ENCODE peak calls at places on chromosomes 13 and 19, in five cellular contexts. H is upper lobe of right lung, X is fibroblast of villous mesenchyme, T is astrocyte of the spinal cord, B is SJCRH30. P is an unnamed sample.

GRCh38 chr19:6668696-6669095 is 1.3 kb downstream of the TNFSF14 start:
- DNase-seq in H (no peak), X (no peak), T (no peak), B (no peak), P (no peak)

GRCh38 chr13:73168993-73169401 is 110.2 kb downstream of the KLF5 start:
- DNase-seq in H (no peak), X (no peak), T (peak; percentile 16), B (no peak), P (peak; percentile 30)

GRCh38 chr13:88979465-88980180 is 1308.5 kb downstream of the SLITRK5 start:
- DNase-seq in H (no peak), X (no peak), T (no peak), B (no peak), P (no peak)

GRCh38 chr13:44263920-44264610 is 109.6 kb upstream of the SERP2 start:
- DNase-seq in H (no peak), X (peak; percentile 52), T (no peak), B (no peak), P (no peak)

GRCh38 chr13:42990991-42991891 is 800 bp downstream of the EPSTI1 start:
- DNase-seq in H (no peak), X (no peak), T (no peak), B (no peak), P (no peak)

GRCh38 chr19:10514211-10515145 is 2.8 kb downstream of the S1PR5 start:
- DNase-seq in H (no peak), X (no peak), T (no peak), B (no peak), P (no peak)

GRCh38 chr13:31967155-31967554 is 64.4 kb upstream of the FRY start:
- DNase-seq in H (no peak), X (no peak), T (no peak), B (no peak), P (no peak)

GRCh38 chr13:111167290-111167689 is 52.2 kb downstream of the ARHGEF7 start:
- DNase-seq in H (no peak), X (no peak), T (no peak), B (no peak), P (no peak)

GRCh38 chr13:30865131-30866009 is 40.7 kb upstream of the MEDAG start:
- DNase-seq in H (peak; percentile 80), X (peak; percentile 96), T (peak; percentile 96), B (peak; percentile 91), P (peak; percentile 96)

GRCh38 chr19:31340059-31341025 is 8.9 kb downstream of the TSHZ3 start:
- DNase-seq in H (no peak), X (peak; percentile 87), T (peak; percentile 78), B (no peak), P (peak; percentile 39)

GRCh38 chr19:38658462-38659306 is 11.2 kb downstream of the ACTN4 start:
- DNase-seq in H (no peak), X (peak; percentile 99), T (peak; percentile 100), B (peak; percentile 53), P (peak; percentile 99)

GRCh38 chr13:113148940-113149503 is 9.4 kb upstream of the PROZ start:
- DNase-seq in H (no peak), X (no peak), T (no peak), B (no peak), P (no peak)

GRCh38 chr19:57362419-57362818 is 932 bp upstream of the TRAPPC2B start:
- DNase-seq in H (no peak), X (no peak), T (no peak), B (no peak), P (no peak)

GRCh38 chr19:5046339-5047039 is 77.6 kb downstream of the KDM4B start:
- DNase-seq in H (peak; percentile 81), X (peak; percentile 59), T (peak; percentile 60), B (peak; percentile 28), P (peak; percentile 19)

GRCh38 chr19:3171894-3172679 is 6.5 kb upstream of the S1PR4 start:
- DNase-seq in H (no peak), X (no peak), T (no peak), B (no peak), P (no peak)

GRCh38 chr13:105474983-105475382 is 1060.5 kb downstream of the EFNB2 start:
- DNase-seq in H (no peak), X (no peak), T (peak; percentile 12), B (no peak), P (no peak)

GRCh38 chr19:29263305-29264080 is 50.5 kb upstream of the UQCRFS1 start:
- DNase-seq in H (no peak), X (peak; percentile 2), T (no peak), B (peak; percentile 45), P (peak; percentile 50)

GRCh38 chr13:73417012-73417615 is 358.3 kb downstream of the KLF5 start:
- DNase-seq in H (no peak), X (peak; percentile 14), T (no peak), B (peak; percentile 9), P (no peak)

GRCh38 chr19:44747739-44748425 is 626 bp upstream of the BCL3 start:
- DNase-seq in H (peak; percentile 89), X (peak; percentile 77), T (peak; percentile 71), B (peak; percentile 66), P (peak; percentile 79)

GRCh38 chr19:41265376-41266153 is 1.4 kb downstream of the HNRNPUL1 start:
- DNase-seq in H (no peak), X (peak; percentile 44), T (peak; percentile 28), B (peak; percentile 41), P (peak; percentile 63)

GRCh38 chr13:99985243-99985874 is 3.8 kb downstream of the ZIC2 start:
- DNase-seq in H (no peak), X (no peak), T (no peak), B (no peak), P (no peak)

GRCh38 chr13:31431722-31432137 is 232.0 kb downstream of the B3GLCT start:
- DNase-seq in H (no peak), X (peak; percentile 35), T (peak; percentile 26), B (peak; percentile 27), P (peak; percentile 77)

GRCh38 chr13:24147570-24147963 is 13.0 kb upstream of the SPATA13 start:
- DNase-seq in H (no peak), X (no peak), T (no peak), B (no peak), P (no peak)

GRCh38 chr13:24149306-24150032 is 11.1 kb upstream of the SPATA13 start:
- DNase-seq in H (no peak), X (no peak), T (no peak), B (peak; percentile 13), P (no peak)

GRCh38 chr13:24146961-24147569 is 13.5 kb upstream of the SPATA13 start:
- DNase-seq in H (no peak), X (no peak), T (no peak), B (no peak), P (no peak)

GRCh38 chr13:24150613-24151012 is 9.9 kb upstream of the SPATA13 start:
- DNase-seq in H (no peak), X (no peak), T (no peak), B (no peak), P (no peak)

DNA sequence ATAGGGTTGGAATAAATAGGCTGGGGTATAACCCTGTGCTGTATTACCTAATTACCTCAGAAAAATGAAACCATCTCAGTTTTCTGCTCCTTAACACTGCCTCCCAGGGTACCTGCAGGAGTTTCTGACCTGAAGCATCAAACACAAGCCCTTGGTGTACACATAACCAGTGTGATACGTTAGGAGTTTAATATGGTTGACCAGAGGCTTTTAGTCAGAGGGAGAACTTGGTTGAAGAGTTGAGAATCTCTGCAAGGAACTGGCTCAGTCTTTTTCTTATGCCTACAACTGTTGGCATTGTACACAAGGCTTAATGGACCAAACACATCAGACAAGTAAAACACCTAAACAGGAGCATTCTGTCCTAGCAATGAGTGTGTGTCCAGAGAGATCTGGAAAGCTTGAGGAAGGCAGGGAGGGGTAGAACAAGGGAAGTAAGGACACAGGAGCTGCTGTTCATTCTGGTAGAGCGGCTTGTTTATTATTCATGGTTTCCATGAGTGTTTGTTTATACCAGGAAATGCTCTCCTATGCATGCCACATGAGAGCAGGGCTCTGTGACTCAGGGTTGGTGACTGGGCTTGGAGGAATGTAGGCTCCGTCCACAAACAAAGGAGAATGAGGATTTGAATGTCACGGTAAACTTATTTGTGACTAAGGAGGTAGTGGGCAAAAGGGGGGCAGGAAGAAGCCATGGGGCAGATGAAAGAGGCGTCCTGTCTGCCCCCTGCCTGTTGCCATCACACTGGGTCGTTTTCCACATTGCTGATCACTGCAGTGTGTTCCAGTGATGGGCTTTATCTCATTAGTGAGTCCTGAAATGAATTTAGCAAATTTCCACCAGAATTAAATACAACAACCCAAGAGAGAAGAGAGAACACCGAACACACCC is 11.9 kb upstream of the SPATA13 start:
- DNase-seq in H (no peak), X (peak; percentile 94), T (peak; percentile 97), B (peak; percentile 86), P (peak; percentile 96)
- H3K4me3 ChIP-seq in H (no peak overlapping the region), X (no peak overlapping the region), T (no peak overlapping the region), B (no peak overlapping the region), P (peak overlapping the region; percentile 48)

DNA sequence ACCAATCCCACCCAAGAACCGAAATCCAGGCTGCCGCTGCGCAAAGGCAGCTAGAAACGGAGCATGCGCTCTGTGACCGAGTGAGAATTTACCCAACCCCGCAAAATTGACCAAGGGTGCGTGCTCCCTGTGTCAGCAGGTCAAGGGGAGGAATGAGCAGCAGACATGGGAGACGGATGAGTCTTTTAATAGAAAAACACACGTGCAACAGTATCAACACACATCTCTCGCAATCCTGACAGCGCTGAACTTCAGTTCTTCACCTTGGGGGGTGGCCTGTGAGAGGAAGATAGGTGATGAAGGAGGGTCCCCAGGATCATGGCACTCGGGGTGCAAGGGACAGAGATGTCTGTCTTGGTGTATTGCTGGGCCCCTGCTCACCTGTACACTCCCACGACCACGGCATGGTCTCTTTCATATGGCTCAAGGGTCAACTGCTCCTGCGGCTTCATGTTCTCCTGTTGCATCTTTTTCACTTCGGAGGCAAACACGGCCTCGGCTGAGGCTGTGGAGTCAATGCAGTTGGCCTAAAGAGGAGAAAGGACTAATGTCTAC is 402 bp upstream of the DYRK1B start:
- DNase-seq in H (no peak), X (no peak), T (no peak), B (no peak), P (no peak)
- H3K4me3 ChIP-seq in H (peak overlapping the region; percentile 99), X (peak overlapping the region; percentile 85), T (peak overlapping the region; percentile 94), B (peak overlapping the region; percentile 65), P (peak overlapping the region; percentile 93)

GRCh38 chr19:7877249-7877836 is 3.2 kb upstream of the PRR36 start:
- DNase-seq in H (no peak), X (no peak), T (no peak), B (no peak), P (no peak)

GRCh38 chr19:7873304-7874079 is 698 bp downstream of the PRR36 start:
- DNase-seq in H (no peak), X (no peak), T (no peak), B (no peak), P (no peak)

GRCh38 chr19:7874080-7874856 is at the start of gene PRR36:
- DNase-seq in H (peak; percentile 89), X (no peak), T (no peak), B (no peak), P (peak; percentile 39)

GRCh38 chr19:7872306-7873204 is 1.6 kb downstream of the PRR36 start:
- DNase-seq in H (no peak), X (no peak), T (no peak), B (no peak), P (no peak)

DNA sequence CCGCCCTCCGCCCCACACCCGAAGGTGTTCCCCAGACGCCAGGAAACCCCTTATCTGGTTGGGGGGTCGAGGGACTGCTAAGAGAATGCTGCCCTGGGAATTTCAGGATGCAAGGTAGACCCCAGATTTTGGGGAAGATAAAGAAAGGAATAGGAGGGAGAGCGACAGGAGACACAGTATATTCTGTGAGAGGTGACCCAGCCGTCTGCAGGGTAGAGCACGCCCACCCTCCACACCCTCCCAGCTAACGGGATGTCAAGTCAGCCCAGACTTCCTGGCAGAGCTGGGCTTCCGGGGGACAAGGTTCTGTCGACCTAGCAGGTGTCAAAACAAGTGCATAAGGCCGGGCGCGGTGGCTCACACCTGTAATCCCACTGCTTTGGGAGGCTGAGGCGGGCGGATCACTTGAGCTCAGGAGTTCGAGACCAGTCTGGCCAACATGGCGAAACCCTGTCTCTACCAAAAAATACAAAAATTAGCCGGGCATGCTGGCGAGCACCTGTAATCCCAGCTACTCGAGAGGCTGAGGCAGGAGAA is 735 bp upstream of the PRR36 start:
- DNase-seq in H (no peak), X (no peak), T (no peak), B (no peak), P (no peak)
- H3K4me3 ChIP-seq in H (peak overlapping the region; percentile 42), X (no peak overlapping the region), T (no peak overlapping the region), B (no peak overlapping the region), P (no peak overlapping the region)

GRCh38 chr13:98267080-98267912 is 90.2 kb upstream of the RNF113B start:
- DNase-seq in H (no peak), X (peak; percentile 60), T (peak; percentile 79), B (no peak), P (no peak)
- H3K4me3 ChIP-seq in H (no peak overlapping the region), X (no peak overlapping the region), T (peak overlapping the region; percentile 1), B (no peak overlapping the region), P (no peak overlapping the region)

P was measured in adipocyte.